ENCODE peak calls at places on chromosomes 12 and 14, in seven cellular contexts. One of them, this sample, is unnamed.

GRCh38 chr14:54338696-54339317 is 58.0 kb upstream of the CDKN3 start:
- DNase-seq in mesendoderm: peak; percentile 89
- DNase-seq in H1: no peak
- DNase-seq in IMR-90: peak; percentile 57
- DNase-seq in H9: no peak
- DNase-seq in neuronal stem cell: no peak
- DNase-seq in trophoblast cell: no peak
- DNase-seq in this sample: peak; percentile 64

GRCh38 chr12:114013601-114014345 is 47.6 kb upstream of the RBM19 start:
- DNase-seq in mesendoderm: peak; percentile 89
- DNase-seq in H1: peak; percentile 61
- DNase-seq in IMR-90: peak; percentile 37
- DNase-seq in H9: peak; percentile 76
- DNase-seq in neuronal stem cell: peak; percentile 51
- DNase-seq in trophoblast cell: no peak
- DNase-seq in this sample: no peak

GRCh38 chr14:32666310-32666709 is 272.4 kb upstream of the NPAS3 start:
- DNase-seq in mesendoderm: no peak
- DNase-seq in H1: no peak
- DNase-seq in IMR-90: no peak
- DNase-seq in H9: no peak
- DNase-seq in neuronal stem cell: no peak
- DNase-seq in trophoblast cell: no peak
- DNase-seq in this sample: no peak

GRCh38 chr12:3931206-3931605 is 58.0 kb upstream of the PARP11 start:
- DNase-seq in mesendoderm: no peak
- DNase-seq in H1: no peak
- DNase-seq in IMR-90: no peak
- DNase-seq in H9: no peak
- DNase-seq in neuronal stem cell: no peak
- DNase-seq in trophoblast cell: peak; percentile 58
- DNase-seq in this sample: no peak

GRCh38 chr12:38892090-38892786 is 13.2 kb downstream of the CPNE8 start:
- DNase-seq in mesendoderm: peak; percentile 66
- DNase-seq in H1: no peak
- DNase-seq in IMR-90: no peak
- DNase-seq in H9: no peak
- DNase-seq in neuronal stem cell: no peak
- DNase-seq in trophoblast cell: peak; percentile 54
- DNase-seq in this sample: peak; percentile 83

GRCh38 chr14:31992051-31992450 is 85.1 kb upstream of the ARHGAP5 start:
- DNase-seq in mesendoderm: no peak
- DNase-seq in H1: no peak
- DNase-seq in IMR-90: peak; percentile 40
- DNase-seq in H9: no peak
- DNase-seq in neuronal stem cell: no peak
- DNase-seq in trophoblast cell: no peak
- DNase-seq in this sample: peak; percentile 94

GRCh38 chr12:18576104-18576622 is 161.6 kb downstream of the PLCZ1 start:
- DNase-seq in mesendoderm: no peak
- DNase-seq in H1: no peak
- DNase-seq in IMR-90: peak; percentile 44
- DNase-seq in H9: no peak
- DNase-seq in neuronal stem cell: no peak
- DNase-seq in trophoblast cell: no peak
- DNase-seq in this sample: no peak

GRCh38 chr12:51238037-51238509 is 553 bp upstream of the DAZAP2 start:
- DNase-seq in mesendoderm: no peak
- DNase-seq in H1: no peak
- DNase-seq in IMR-90: no peak
- DNase-seq in H9: no peak
- DNase-seq in neuronal stem cell: no peak
- DNase-seq in trophoblast cell: no peak
- DNase-seq in this sample: no peak

GRCh38 chr12:52191841-52192791 is at the start of gene KRT80:
- DNase-seq in mesendoderm: peak; percentile 82
- DNase-seq in H1: no peak
- DNase-seq in IMR-90: peak; percentile 99
- DNase-seq in H9: no peak
- DNase-seq in neuronal stem cell: no peak
- DNase-seq in trophoblast cell: peak; percentile 42
- DNase-seq in this sample: peak; percentile 98

GRCh38 chr12:111091036-111091435 is 170.7 kb upstream of the MYL2 start:
- DNase-seq in mesendoderm: no peak
- DNase-seq in H1: no peak
- DNase-seq in IMR-90: no peak
- DNase-seq in H9: no peak
- DNase-seq in neuronal stem cell: no peak
- DNase-seq in trophoblast cell: no peak
- DNase-seq in this sample: no peak

GRCh38 chr12:12439636-12440035 is 82.8 kb downstream of the BORCS5 start:
- DNase-seq in mesendoderm: no peak
- DNase-seq in H1: no peak
- DNase-seq in IMR-90: peak; percentile 91
- DNase-seq in H9: no peak
- DNase-seq in neuronal stem cell: no peak
- DNase-seq in trophoblast cell: peak; percentile 65
- DNase-seq in this sample: peak; percentile 41

GRCh38 chr14:92135269-92135668 is 13.5 kb downstream of the CPSF2 start:
- DNase-seq in mesendoderm: peak; percentile 14
- DNase-seq in H1: no peak
- DNase-seq in IMR-90: peak; percentile 59
- DNase-seq in H9: no peak
- DNase-seq in neuronal stem cell: no peak
- DNase-seq in trophoblast cell: no peak
- DNase-seq in this sample: peak; percentile 58

DNA sequence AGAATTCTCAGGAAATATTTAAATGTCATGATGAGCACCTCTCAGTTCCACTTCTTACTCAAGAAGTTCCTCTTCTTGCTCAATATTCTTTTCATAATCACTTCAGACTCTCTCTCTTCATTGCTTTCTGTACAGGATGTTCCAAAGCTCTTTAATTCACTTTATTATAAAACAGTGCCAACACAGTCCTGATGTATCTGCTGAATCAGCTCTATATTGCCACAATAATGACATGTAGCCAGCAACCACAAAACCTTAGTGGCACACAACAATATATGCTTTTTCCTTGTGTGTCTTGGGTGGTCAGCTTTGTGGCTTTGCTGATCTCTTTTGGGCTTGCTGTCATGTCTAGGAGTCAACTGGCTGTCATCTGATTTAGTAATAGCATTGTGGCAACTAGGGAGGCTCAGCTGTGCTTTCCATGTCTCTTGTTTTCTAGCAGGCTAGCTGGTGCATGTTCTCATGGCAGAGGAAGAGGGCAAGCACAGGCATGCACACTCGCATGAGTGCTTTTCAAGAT is 52.8 kb upstream of the SLC2A13 start:
- DNase-seq in mesendoderm: no peak
- DNase-seq in H1: no peak
- DNase-seq in IMR-90: no peak
- DNase-seq in H9: no peak
- DNase-seq in neuronal stem cell: no peak
- DNase-seq in trophoblast cell: no peak
- DNase-seq in this sample: no peak
- H4K8ac ChIP-seq in mesendoderm: no peak overlapping the region
- H4K8ac ChIP-seq in H1: no peak overlapping the region
- H4K8ac ChIP-seq in IMR-90: no peak overlapping the region
- H4K8ac ChIP-seq in H9: no peak overlapping the region
- H4K8ac ChIP-seq in neuronal stem cell: no peak overlapping the region
- H4K8ac ChIP-seq in trophoblast cell: no peak overlapping the region
- H4K8ac ChIP-seq in this sample: peak overlapping the region; percentile 28

DNA sequence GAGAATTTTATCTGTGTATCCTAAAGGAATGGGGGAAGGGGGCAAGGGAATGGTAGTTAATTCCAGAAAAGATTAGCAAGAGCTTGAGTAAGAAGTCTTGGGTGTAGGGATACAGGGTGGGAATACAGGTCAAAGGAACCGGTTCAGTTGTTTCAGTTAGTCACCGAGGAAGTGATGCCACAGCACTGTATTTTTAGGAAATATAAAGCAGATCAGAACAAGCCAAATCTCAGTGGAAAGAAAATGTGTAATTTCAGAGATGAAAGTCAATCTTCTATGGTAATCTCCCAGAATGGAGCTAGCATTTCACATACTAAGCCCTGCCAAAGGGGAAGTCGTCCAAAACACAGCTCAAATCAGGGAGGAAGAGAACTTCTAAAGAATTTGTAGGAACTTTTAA is 4.7 kb upstream of the TUBA1C start:
- DNase-seq in mesendoderm: no peak
- DNase-seq in H1: no peak
- DNase-seq in IMR-90: peak; percentile 72
- DNase-seq in H9: no peak
- DNase-seq in neuronal stem cell: no peak
- DNase-seq in trophoblast cell: peak; percentile 71
- DNase-seq in this sample: no peak
- H3K23ac ChIP-seq in mesendoderm: no peak overlapping the region
- H3K23ac ChIP-seq in H1: no peak overlapping the region
- H3K23ac ChIP-seq in IMR-90: peak overlapping the region; percentile 89
- H3K23ac ChIP-seq in H9: no peak overlapping the region
- H3K23ac ChIP-seq in neuronal stem cell: no peak overlapping the region
- H3K23ac ChIP-seq in trophoblast cell: no peak overlapping the region
- H3K23ac ChIP-seq in this sample: no peak overlapping the region

DNA sequence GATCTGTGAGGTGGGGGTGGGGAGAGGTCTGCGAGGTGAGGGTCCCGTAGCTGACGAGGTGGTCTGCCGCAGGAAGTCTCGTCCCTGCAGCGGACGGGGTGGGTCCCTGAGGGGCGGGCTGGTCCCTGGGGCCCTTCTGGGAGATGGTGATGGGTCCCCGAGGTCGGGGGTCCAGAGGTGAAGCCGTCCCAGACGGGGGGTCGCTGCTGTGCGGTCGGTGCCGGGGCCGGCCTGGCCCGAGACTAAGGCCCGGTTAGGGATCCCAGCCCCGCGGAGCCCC is 387 bp downstream of the PXN start:
- DNase-seq in mesendoderm: no peak
- DNase-seq in H1: no peak
- DNase-seq in IMR-90: no peak
- DNase-seq in H9: no peak
- DNase-seq in neuronal stem cell: no peak
- DNase-seq in trophoblast cell: no peak
- DNase-seq in this sample: no peak
- H3K27ac ChIP-seq in mesendoderm: peak overlapping the region; percentile 74
- H3K27ac ChIP-seq in H1: peak overlapping the region; percentile 83
- H3K27ac ChIP-seq in IMR-90: peak overlapping the region; percentile 97
- H3K27ac ChIP-seq in H9: no peak overlapping the region
- H3K27ac ChIP-seq in neuronal stem cell: no peak overlapping the region
- H3K27ac ChIP-seq in trophoblast cell: peak overlapping the region; percentile 87
- H3K27ac ChIP-seq in this sample: peak overlapping the region; percentile 84

DNA sequence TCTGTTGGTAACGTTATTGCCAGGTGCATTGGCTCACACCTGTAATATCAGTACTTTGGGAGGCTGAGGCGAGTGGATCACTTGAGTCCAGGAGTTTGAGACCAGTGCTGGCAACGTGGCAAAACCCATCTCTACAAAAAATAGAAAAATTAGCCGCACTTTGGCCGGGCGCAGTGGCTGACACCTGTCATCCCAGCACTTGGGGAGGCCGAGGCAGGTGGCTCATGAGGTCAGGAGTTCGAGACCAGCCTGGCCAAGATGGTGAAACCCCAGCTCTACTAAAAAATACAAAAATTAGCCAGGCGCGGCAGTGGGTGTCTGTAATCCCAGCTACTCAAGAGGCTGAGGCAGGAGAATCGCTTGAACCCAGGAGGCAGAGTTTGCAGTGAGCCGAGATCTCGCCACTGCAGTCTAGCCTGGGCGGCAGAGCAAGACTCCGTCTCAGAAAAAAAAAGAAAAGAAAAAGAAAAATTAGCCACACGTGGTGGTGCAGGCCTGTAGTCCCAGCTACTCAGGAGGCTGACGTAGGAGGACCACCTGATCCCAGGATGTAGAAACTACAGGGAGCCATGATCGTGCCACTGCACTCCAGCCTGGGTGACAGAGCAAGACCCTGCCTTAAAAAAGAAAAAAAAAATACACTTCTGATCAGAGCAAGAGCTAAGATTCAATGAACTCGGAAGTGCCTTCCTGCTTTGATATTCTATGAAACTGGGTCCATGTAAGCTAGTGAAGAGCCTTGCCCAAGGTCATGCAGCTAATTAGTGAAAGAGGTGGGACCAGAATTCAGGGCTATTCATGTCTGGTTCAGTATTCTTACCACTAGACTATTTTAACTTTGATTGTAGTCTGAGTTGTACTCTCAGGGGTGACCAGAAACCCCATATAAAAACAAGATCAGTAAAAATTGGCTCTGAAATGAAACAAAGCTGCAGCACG is 4.2 kb upstream of the RNASE8 start:
- DNase-seq in mesendoderm: no peak
- DNase-seq in H1: no peak
- DNase-seq in IMR-90: no peak
- DNase-seq in H9: no peak
- DNase-seq in neuronal stem cell: no peak
- DNase-seq in trophoblast cell: no peak
- DNase-seq in this sample: no peak
- H4K8ac ChIP-seq in mesendoderm: no peak overlapping the region
- H4K8ac ChIP-seq in H1: no peak overlapping the region
- H4K8ac ChIP-seq in IMR-90: no peak overlapping the region
- H4K8ac ChIP-seq in H9: no peak overlapping the region
- H4K8ac ChIP-seq in neuronal stem cell: no peak overlapping the region
- H4K8ac ChIP-seq in trophoblast cell: no peak overlapping the region
- H4K8ac ChIP-seq in this sample: no peak overlapping the region

GRCh38 chr12:68745904-68746571 is at the start of gene SLC35E3:
- DNase-seq in mesendoderm: peak; percentile 95
- DNase-seq in H1: peak; percentile 92
- DNase-seq in IMR-90: peak; percentile 75
- DNase-seq in H9: peak; percentile 97
- DNase-seq in neuronal stem cell: peak; percentile 83
- DNase-seq in trophoblast cell: peak; percentile 94
- DNase-seq in this sample: peak; percentile 90
- H3K23ac ChIP-seq in mesendoderm: peak within 1 kb of the TSS; percentile 59
- H3K23ac ChIP-seq in H1: no peak within 1 kb of the TSS
- H3K23ac ChIP-seq in IMR-90: peak within 1 kb of the TSS; percentile 92
- H3K23ac ChIP-seq in H9: no peak within 1 kb of the TSS
- H3K23ac ChIP-seq in neuronal stem cell: peak within 1 kb of the TSS; percentile 96
- H3K23ac ChIP-seq in trophoblast cell: no peak within 1 kb of the TSS
- H3K23ac ChIP-seq in this sample: peak within 1 kb of the TSS; percentile 24

GRCh38 chr14:89861630-89862029 is 92.9 kb downstream of the EFCAB11 start:
- DNase-seq in mesendoderm: no peak
- DNase-seq in H1: no peak
- DNase-seq in IMR-90: no peak
- DNase-seq in H9: no peak
- DNase-seq in neuronal stem cell: no peak
- DNase-seq in trophoblast cell: no peak
- DNase-seq in this sample: no peak
- H3K27ac ChIP-seq in mesendoderm: no peak overlapping the region
- H3K27ac ChIP-seq in H1: no peak overlapping the region
- H3K27ac ChIP-seq in IMR-90: no peak overlapping the region
- H3K27ac ChIP-seq in H9: no peak overlapping the region
- H3K27ac ChIP-seq in neuronal stem cell: no peak overlapping the region
- H3K27ac ChIP-seq in trophoblast cell: no peak overlapping the region
- H3K27ac ChIP-seq in this sample: no peak overlapping the region

GRCh38 chr12:6689000-6689882 is at the start of gene ZNF384:
- DNase-seq in mesendoderm: peak; percentile 100
- DNase-seq in H1: peak; percentile 89
- DNase-seq in IMR-90: peak; percentile 99
- DNase-seq in H9: peak; percentile 100
- DNase-seq in neuronal stem cell: peak; percentile 96
- DNase-seq in trophoblast cell: peak; percentile 97
- DNase-seq in this sample: peak; percentile 100
- H4K8ac ChIP-seq in mesendoderm: peak within 1 kb of the TSS; percentile 83
- H4K8ac ChIP-seq in H1: peak within 1 kb of the TSS; percentile 95
- H4K8ac ChIP-seq in IMR-90: peak within 1 kb of the TSS; percentile 96
- H4K8ac ChIP-seq in H9: no peak within 1 kb of the TSS
- H4K8ac ChIP-seq in neuronal stem cell: peak within 1 kb of the TSS; percentile 67
- H4K8ac ChIP-seq in trophoblast cell: peak within 1 kb of the TSS; percentile 95
- H4K8ac ChIP-seq in this sample: peak within 1 kb of the TSS; percentile 100